ENCODE peak calls at places on chromosomes 16 and 17, in six cellular contexts. N, A, B, V, L and K are unnamed samples.
A peak's percentile ranks its signal among the peaks of the same experiment; 100 is the strongest.

GRCh38 chr16:88681709-88682451 is 4.4 kb downstream of the SNAI3 start:
- DNase-seq in N (peak; percentile 65), A (no peak), B (no peak), V (no peak), L (no peak), K (no peak)

GRCh38 chr16:29126057-29126494 is 141.2 kb downstream of the LAT start:
- DNase-seq in N (no peak), A (no peak), B (no peak), V (no peak), L (no peak), K (no peak)

GRCh38 chr16:57577691-57578224 is 35.3 kb downstream of the ADGRG5 start:
- DNase-seq in N (no peak), A (no peak), B (no peak), V (no peak), L (no peak), K (no peak)

GRCh38 chr17:78391843-78392242 is 13.4 kb downstream of the PGS1 start:
- DNase-seq in N (no peak), A (peak; percentile 45), B (no peak), V (peak; percentile 42), L (peak; percentile 81), K (no peak)

GRCh38 chr17:5695480-5695879 is 111.2 kb upstream of the NLRP1 start:
- DNase-seq in N (no peak), A (no peak), B (no peak), V (no peak), L (no peak), K (no peak)

GRCh38 chr17:81167638-81168037 is 1.6 kb upstream of the AATK start:
- DNase-seq in N (no peak), A (no peak), B (no peak), V (no peak), L (no peak), K (no peak)

GRCh38 chr16:73298562-73298961 is 250.6 kb upstream of the ZFHX3 start:
- DNase-seq in N (no peak), A (peak; percentile 21), B (no peak), V (no peak), L (peak; percentile 22), K (no peak)

GRCh38 chr17:31678431-31678830 is 180.6 kb downstream of the COPRS start:
- DNase-seq in N (peak; percentile 56), A (peak; percentile 44), B (no peak), V (no peak), L (no peak), K (no peak)

GRCh38 chr16:80938035-80938927 is 68.4 kb downstream of the CMC2 start:
- DNase-seq in N (peak; percentile 63), A (peak; percentile 94), B (peak; percentile 65), V (peak; percentile 50), L (peak; percentile 100), K (peak; percentile 29)

GRCh38 chr16:83931556-83931955 is 21.5 kb upstream of the OSGIN1 start:
- DNase-seq in N (no peak), A (no peak), B (no peak), V (no peak), L (no peak), K (no peak)

GRCh38 chr16:84526794-84527485 is 22.5 kb upstream of the MEAK7 start:
- DNase-seq in N (peak; percentile 68), A (peak; percentile 49), B (peak; percentile 54), V (no peak), L (peak; percentile 82), K (no peak)

GRCh38 chr17:8264836-8265542 is 15.9 kb downstream of the PFAS start:
- DNase-seq in N (no peak), A (no peak), B (no peak), V (no peak), L (no peak), K (no peak)

GRCh38 chr16:69888005-69888560 is 63.1 kb upstream of the CLEC18A start:
- DNase-seq in N (no peak), A (no peak), B (no peak), V (no peak), L (no peak), K (no peak)
- H3K27ac ChIP-seq in N (no peak overlapping the region), A (no peak overlapping the region), B (no peak overlapping the region), V (no peak overlapping the region), L (no peak overlapping the region), K (no peak overlapping the region)

GRCh38 chr17:7045492-7046126 is 1.7 kb upstream of the SLC16A11 start:
- DNase-seq in N (no peak), A (peak; percentile 90), B (peak; percentile 55), V (peak; percentile 91), L (peak; percentile 55), K (no peak)
- H3K27ac ChIP-seq in N (no peak overlapping the region), A (no peak overlapping the region), B (peak overlapping the region; percentile 89), V (peak overlapping the region; percentile 12), L (no peak overlapping the region), K (peak overlapping the region; percentile 83)

GRCh38 chr16:18805257-18805773 is 4.0 kb upstream of the ARL6IP1 start:
- DNase-seq in N (no peak), A (no peak), B (no peak), V (no peak), L (no peak), K (no peak)
- H3K27ac ChIP-seq in N (peak overlapping the region; percentile 82), A (no peak overlapping the region), B (no peak overlapping the region), V (peak overlapping the region; percentile 17), L (no peak overlapping the region), K (peak overlapping the region; percentile 74)

DNA sequence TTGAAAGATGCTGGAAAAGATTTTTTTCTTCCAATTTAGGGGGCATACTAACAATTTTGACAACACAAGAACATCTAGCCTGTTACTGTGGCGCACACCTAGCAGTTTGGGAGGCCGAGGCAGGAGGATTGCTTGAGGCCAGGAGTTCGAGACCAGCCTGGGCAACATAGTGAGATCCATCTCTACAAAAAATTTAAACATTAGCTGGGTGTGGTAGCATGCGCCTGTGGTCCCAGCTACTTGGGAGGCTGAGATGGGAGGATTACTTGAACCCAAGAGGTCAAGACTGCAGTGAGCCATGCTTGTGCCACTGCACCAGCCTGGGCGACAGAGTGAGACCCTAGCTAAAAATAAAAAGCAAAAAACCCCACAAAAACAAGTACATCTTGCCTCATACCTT is 168.8 kb downstream of the TANC2 start:
- DNase-seq in N (no peak), A (no peak), B (no peak), V (no peak), L (no peak), K (no peak)
- H3K27ac ChIP-seq in N (no peak overlapping the region), A (no peak overlapping the region), B (no peak overlapping the region), V (no peak overlapping the region), L (no peak overlapping the region), K (no peak overlapping the region)

GRCh38 chr17:42197564-42198156 is 3.4 kb upstream of the GHDC start:
- DNase-seq in N (no peak), A (no peak), B (no peak), V (no peak), L (no peak), K (no peak)

GRCh38 chr17:42198897-42199296 is 4.6 kb upstream of the GHDC start:
- DNase-seq in N (no peak), A (no peak), B (no peak), V (no peak), L (no peak), K (no peak)

GRCh38 chr17:42201155-42201772 is 7.0 kb upstream of the GHDC start:
- DNase-seq in N (no peak), A (no peak), B (no peak), V (no peak), L (no peak), K (no peak)

GRCh38 chr17:42200702-42201101 is 6.4 kb upstream of the GHDC start:
- DNase-seq in N (no peak), A (peak; percentile 12), B (no peak), V (no peak), L (peak; percentile 36), K (no peak)

GRCh38 chr17:42199411-42200011 is 5.2 kb upstream of the GHDC start:
- DNase-seq in N (no peak), A (no peak), B (no peak), V (no peak), L (no peak), K (no peak)
- H3K27ac ChIP-seq in N (no peak overlapping the region), A (no peak overlapping the region), B (no peak overlapping the region), V (no peak overlapping the region), L (no peak overlapping the region), K (no peak overlapping the region)

DNA sequence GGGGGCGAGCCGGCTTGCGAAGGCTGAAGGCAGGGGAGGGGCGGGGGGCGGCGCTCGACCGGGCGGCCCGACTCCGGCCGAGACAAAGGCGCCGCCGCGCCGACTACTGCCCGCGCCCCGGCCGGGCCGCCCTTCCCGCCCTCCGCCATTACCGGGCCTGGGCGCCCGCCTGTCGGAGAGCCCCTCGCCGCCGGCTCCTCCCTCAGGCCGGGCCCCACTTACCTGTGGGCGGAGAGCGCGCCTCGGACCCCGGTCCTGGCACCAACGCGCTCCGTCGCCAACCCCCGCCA is 286 bp downstream of the SIAH1 start:
- DNase-seq in N (no peak), A (no peak), B (no peak), V (no peak), L (no peak), K (no peak)
- H3K27ac ChIP-seq in N (peak overlapping the region; percentile 100), A (peak overlapping the region; percentile 89), B (peak overlapping the region; percentile 99), V (peak overlapping the region; percentile 99), L (peak overlapping the region; percentile 90), K (peak overlapping the region; percentile 89)